ENCODE peak calls at places on chromosomes 1 and 21, in eight cellular contexts. One of them, this sample, is unnamed.

GRCh38 chr1:17125756-17126237 is 6.5 kb upstream of the PADI2 start:
- DNase-seq in amniotic stem cell: peak; percentile 64
- DNase-seq in right cardiac atrium: peak; percentile 95
- DNase-seq in GF-D8: peak; percentile 43
- DNase-seq in HEK293T: peak; percentile 90
- DNase-seq in erythroblast: peak; percentile 71
- DNase-seq in ELR: peak; percentile 83
- DNase-seq in stimulated activated CD8-positive, alpha-beta memory T cell treated with anti-CD3 and anti-CD28 coated beads, Interleukin-12 subunit alpha, Interleukin-12 subunit beta, amount 100 ng/mL, for 1 hour: peak; percentile 69
- DNase-seq in this sample: peak; percentile 92

GRCh38 chr1:22641906-22642636 is 1.4 kb upstream of the C1QC start:
- DNase-seq in amniotic stem cell: peak; percentile 44
- DNase-seq in right cardiac atrium: peak; percentile 95
- DNase-seq in GF-D8: no peak
- DNase-seq in HEK293T: peak; percentile 87
- DNase-seq in erythroblast: peak; percentile 55
- DNase-seq in ELR: peak; percentile 68
- DNase-seq in stimulated activated CD8-positive, alpha-beta memory T cell treated with anti-CD3 and anti-CD28 coated beads, Interleukin-12 subunit alpha, Interleukin-12 subunit beta, amount 100 ng/mL, for 1 hour: peak; percentile 53
- DNase-seq in this sample: peak; percentile 94

GRCh38 chr1:32763221-32763620 is 53.9 kb downstream of the YARS1 start:
- DNase-seq in amniotic stem cell: no peak
- DNase-seq in right cardiac atrium: no peak
- DNase-seq in GF-D8: no peak
- DNase-seq in HEK293T: no peak
- DNase-seq in erythroblast: no peak
- DNase-seq in ELR: no peak
- DNase-seq in stimulated activated CD8-positive, alpha-beta memory T cell treated with anti-CD3 and anti-CD28 coated beads, Interleukin-12 subunit alpha, Interleukin-12 subunit beta, amount 100 ng/mL, for 1 hour: no peak
- DNase-seq in this sample: no peak

GRCh38 chr1:94832446-94832845 is 12.3 kb downstream of the SLC44A3 start:
- DNase-seq in amniotic stem cell: no peak
- DNase-seq in right cardiac atrium: no peak
- DNase-seq in GF-D8: no peak
- DNase-seq in HEK293T: no peak
- DNase-seq in erythroblast: no peak
- DNase-seq in ELR: peak; percentile 12
- DNase-seq in stimulated activated CD8-positive, alpha-beta memory T cell treated with anti-CD3 and anti-CD28 coated beads, Interleukin-12 subunit alpha, Interleukin-12 subunit beta, amount 100 ng/mL, for 1 hour: no peak
- DNase-seq in this sample: no peak

GRCh38 chr1:110756506-110756905 is 81.8 kb upstream of the KCNA3 start:
- DNase-seq in amniotic stem cell: no peak
- DNase-seq in right cardiac atrium: peak; percentile 71
- DNase-seq in GF-D8: no peak
- DNase-seq in HEK293T: no peak
- DNase-seq in erythroblast: no peak
- DNase-seq in ELR: no peak
- DNase-seq in stimulated activated CD8-positive, alpha-beta memory T cell treated with anti-CD3 and anti-CD28 coated beads, Interleukin-12 subunit alpha, Interleukin-12 subunit beta, amount 100 ng/mL, for 1 hour: no peak
- DNase-seq in this sample: no peak

GRCh38 chr1:54462597-54463258 is 56.5 kb upstream of the SSBP3 start:
- DNase-seq in amniotic stem cell: no peak
- DNase-seq in right cardiac atrium: no peak
- DNase-seq in GF-D8: no peak
- DNase-seq in HEK293T: no peak
- DNase-seq in erythroblast: no peak
- DNase-seq in ELR: no peak
- DNase-seq in stimulated activated CD8-positive, alpha-beta memory T cell treated with anti-CD3 and anti-CD28 coated beads, Interleukin-12 subunit alpha, Interleukin-12 subunit beta, amount 100 ng/mL, for 1 hour: no peak
- DNase-seq in this sample: no peak

GRCh38 chr1:43822040-43822439 is 111.6 kb upstream of the ARTN start:
- DNase-seq in amniotic stem cell: peak; percentile 74
- DNase-seq in right cardiac atrium: no peak
- DNase-seq in GF-D8: no peak
- DNase-seq in HEK293T: no peak
- DNase-seq in erythroblast: no peak
- DNase-seq in ELR: peak; percentile 99
- DNase-seq in stimulated activated CD8-positive, alpha-beta memory T cell treated with anti-CD3 and anti-CD28 coated beads, Interleukin-12 subunit alpha, Interleukin-12 subunit beta, amount 100 ng/mL, for 1 hour: no peak
- DNase-seq in this sample: no peak

GRCh38 chr1:239765163-239765562 is 326.5 kb upstream of the FMN2 start:
- DNase-seq in amniotic stem cell: no peak
- DNase-seq in right cardiac atrium: no peak
- DNase-seq in GF-D8: no peak
- DNase-seq in HEK293T: peak; percentile 38
- DNase-seq in erythroblast: no peak
- DNase-seq in ELR: peak; percentile 35
- DNase-seq in stimulated activated CD8-positive, alpha-beta memory T cell treated with anti-CD3 and anti-CD28 coated beads, Interleukin-12 subunit alpha, Interleukin-12 subunit beta, amount 100 ng/mL, for 1 hour: no peak
- DNase-seq in this sample: peak; percentile 29

GRCh38 chr1:173043253-173043652 is 7.5 kb downstream of the TNFSF18 start:
- DNase-seq in amniotic stem cell: peak; percentile 19
- DNase-seq in right cardiac atrium: no peak
- DNase-seq in GF-D8: no peak
- DNase-seq in HEK293T: no peak
- DNase-seq in erythroblast: no peak
- DNase-seq in ELR: peak; percentile 73
- DNase-seq in stimulated activated CD8-positive, alpha-beta memory T cell treated with anti-CD3 and anti-CD28 coated beads, Interleukin-12 subunit alpha, Interleukin-12 subunit beta, amount 100 ng/mL, for 1 hour: no peak
- DNase-seq in this sample: no peak

GRCh38 chr1:153536618-153537375 is 1.0 kb upstream of the S100A6 start:
- DNase-seq in amniotic stem cell: no peak
- DNase-seq in right cardiac atrium: peak; percentile 63
- DNase-seq in GF-D8: no peak
- DNase-seq in HEK293T: no peak
- DNase-seq in erythroblast: no peak
- DNase-seq in ELR: no peak
- DNase-seq in stimulated activated CD8-positive, alpha-beta memory T cell treated with anti-CD3 and anti-CD28 coated beads, Interleukin-12 subunit alpha, Interleukin-12 subunit beta, amount 100 ng/mL, for 1 hour: no peak
- DNase-seq in this sample: no peak

GRCh38 chr1:226738995-226739695 is at the start of gene ITPKB:
- DNase-seq in amniotic stem cell: no peak
- DNase-seq in right cardiac atrium: peak; percentile 67
- DNase-seq in GF-D8: peak; percentile 93
- DNase-seq in HEK293T: peak; percentile 59
- DNase-seq in erythroblast: peak; percentile 62
- DNase-seq in ELR: peak; percentile 60
- DNase-seq in stimulated activated CD8-positive, alpha-beta memory T cell treated with anti-CD3 and anti-CD28 coated beads, Interleukin-12 subunit alpha, Interleukin-12 subunit beta, amount 100 ng/mL, for 1 hour: peak; percentile 49
- DNase-seq in this sample: peak; percentile 58

GRCh38 chr1:66996018-66996682 is 57.8 kb downstream of the SLC35D1 start:
- DNase-seq in amniotic stem cell: peak; percentile 60
- DNase-seq in right cardiac atrium: peak; percentile 63
- DNase-seq in GF-D8: peak; percentile 64
- DNase-seq in HEK293T: peak; percentile 70
- DNase-seq in erythroblast: peak; percentile 84
- DNase-seq in ELR: peak; percentile 74
- DNase-seq in stimulated activated CD8-positive, alpha-beta memory T cell treated with anti-CD3 and anti-CD28 coated beads, Interleukin-12 subunit alpha, Interleukin-12 subunit beta, amount 100 ng/mL, for 1 hour: peak; percentile 28
- DNase-seq in this sample: peak; percentile 47

GRCh38 chr21:46189213-46189958 is 5.1 kb upstream of the SPATC1L start:
- DNase-seq in amniotic stem cell: no peak
- DNase-seq in right cardiac atrium: no peak
- DNase-seq in GF-D8: no peak
- DNase-seq in HEK293T: no peak
- DNase-seq in erythroblast: no peak
- DNase-seq in ELR: peak; percentile 59
- DNase-seq in stimulated activated CD8-positive, alpha-beta memory T cell treated with anti-CD3 and anti-CD28 coated beads, Interleukin-12 subunit alpha, Interleukin-12 subunit beta, amount 100 ng/mL, for 1 hour: no peak
- DNase-seq in this sample: peak; percentile 2

GRCh38 chr1:37274491-37274890 is 199.9 kb upstream of the ZC3H12A start:
- DNase-seq in amniotic stem cell: no peak
- DNase-seq in right cardiac atrium: no peak
- DNase-seq in GF-D8: no peak
- DNase-seq in HEK293T: no peak
- DNase-seq in erythroblast: no peak
- DNase-seq in ELR: no peak
- DNase-seq in stimulated activated CD8-positive, alpha-beta memory T cell treated with anti-CD3 and anti-CD28 coated beads, Interleukin-12 subunit alpha, Interleukin-12 subunit beta, amount 100 ng/mL, for 1 hour: no peak
- DNase-seq in this sample: no peak

GRCh38 chr1:17798799-17799382 is 43.8 kb downstream of the ACTL8 start:
- DNase-seq in amniotic stem cell: no peak
- DNase-seq in right cardiac atrium: no peak
- DNase-seq in GF-D8: no peak
- DNase-seq in HEK293T: no peak
- DNase-seq in erythroblast: no peak
- DNase-seq in ELR: no peak
- DNase-seq in stimulated activated CD8-positive, alpha-beta memory T cell treated with anti-CD3 and anti-CD28 coated beads, Interleukin-12 subunit alpha, Interleukin-12 subunit beta, amount 100 ng/mL, for 1 hour: no peak
- DNase-seq in this sample: no peak

GRCh38 chr1:246492611-246493245 is 14.4 kb downstream of the SMYD3 start:
- DNase-seq in amniotic stem cell: peak; percentile 69
- DNase-seq in right cardiac atrium: peak; percentile 84
- DNase-seq in GF-D8: no peak
- DNase-seq in HEK293T: peak; percentile 51
- DNase-seq in erythroblast: peak; percentile 59
- DNase-seq in ELR: peak; percentile 78
- DNase-seq in stimulated activated CD8-positive, alpha-beta memory T cell treated with anti-CD3 and anti-CD28 coated beads, Interleukin-12 subunit alpha, Interleukin-12 subunit beta, amount 100 ng/mL, for 1 hour: peak; percentile 18
- DNase-seq in this sample: peak; percentile 77

GRCh38 chr1:1291611-1292441 is 11.6 kb downstream of the SCNN1D start:
- DNase-seq in amniotic stem cell: no peak
- DNase-seq in right cardiac atrium: peak; percentile 89
- DNase-seq in GF-D8: no peak
- DNase-seq in HEK293T: peak; percentile 75
- DNase-seq in erythroblast: peak; percentile 73
- DNase-seq in ELR: peak; percentile 59
- DNase-seq in stimulated activated CD8-positive, alpha-beta memory T cell treated with anti-CD3 and anti-CD28 coated beads, Interleukin-12 subunit alpha, Interleukin-12 subunit beta, amount 100 ng/mL, for 1 hour: peak; percentile 33
- DNase-seq in this sample: peak; percentile 85

GRCh38 chr1:83626603-83627002 is 372.3 kb downstream of the TTLL7 start:
- DNase-seq in amniotic stem cell: no peak
- DNase-seq in right cardiac atrium: no peak
- DNase-seq in GF-D8: no peak
- DNase-seq in HEK293T: no peak
- DNase-seq in erythroblast: no peak
- DNase-seq in ELR: no peak
- DNase-seq in stimulated activated CD8-positive, alpha-beta memory T cell treated with anti-CD3 and anti-CD28 coated beads, Interleukin-12 subunit alpha, Interleukin-12 subunit beta, amount 100 ng/mL, for 1 hour: no peak
- DNase-seq in this sample: no peak

GRCh38 chr1:51627672-51628071 is 10.8 kb downstream of the OSBPL9 start:
- DNase-seq in amniotic stem cell: peak; percentile 5
- DNase-seq in right cardiac atrium: no peak
- DNase-seq in GF-D8: peak; percentile 26
- DNase-seq in HEK293T: peak; percentile 30
- DNase-seq in erythroblast: peak; percentile 48
- DNase-seq in ELR: peak; percentile 68
- DNase-seq in stimulated activated CD8-positive, alpha-beta memory T cell treated with anti-CD3 and anti-CD28 coated beads, Interleukin-12 subunit alpha, Interleukin-12 subunit beta, amount 100 ng/mL, for 1 hour: no peak
- DNase-seq in this sample: peak; percentile 30

GRCh38 chr1:12446593-12446992 is 171.4 kb downstream of the DHRS3 start:
- DNase-seq in amniotic stem cell: no peak
- DNase-seq in right cardiac atrium: no peak
- DNase-seq in GF-D8: no peak
- DNase-seq in HEK293T: no peak
- DNase-seq in erythroblast: no peak
- DNase-seq in ELR: no peak
- DNase-seq in stimulated activated CD8-positive, alpha-beta memory T cell treated with anti-CD3 and anti-CD28 coated beads, Interleukin-12 subunit alpha, Interleukin-12 subunit beta, amount 100 ng/mL, for 1 hour: no peak
- DNase-seq in this sample: no peak

GRCh38 chr21:39972976-39973375 is 105.7 kb downstream of the PCP4 start:
- DNase-seq in amniotic stem cell: no peak
- DNase-seq in right cardiac atrium: no peak
- DNase-seq in GF-D8: no peak
- DNase-seq in HEK293T: no peak
- DNase-seq in erythroblast: no peak
- DNase-seq in ELR: no peak
- DNase-seq in stimulated activated CD8-positive, alpha-beta memory T cell treated with anti-CD3 and anti-CD28 coated beads, Interleukin-12 subunit alpha, Interleukin-12 subunit beta, amount 100 ng/mL, for 1 hour: no peak
- DNase-seq in this sample: no peak

GRCh38 chr1:224317383-224318045 is 12.5 kb downstream of the NVL start:
- DNase-seq in amniotic stem cell: no peak
- DNase-seq in right cardiac atrium: no peak
- DNase-seq in GF-D8: no peak
- DNase-seq in HEK293T: peak; percentile 15
- DNase-seq in erythroblast: no peak
- DNase-seq in ELR: no peak
- DNase-seq in stimulated activated CD8-positive, alpha-beta memory T cell treated with anti-CD3 and anti-CD28 coated beads, Interleukin-12 subunit alpha, Interleukin-12 subunit beta, amount 100 ng/mL, for 1 hour: no peak
- DNase-seq in this sample: no peak

GRCh38 chr1:109243860-109244552 is 5.3 kb upstream of the CELSR2 start:
- DNase-seq in amniotic stem cell: no peak
- DNase-seq in right cardiac atrium: no peak
- DNase-seq in GF-D8: no peak
- DNase-seq in HEK293T: no peak
- DNase-seq in erythroblast: no peak
- DNase-seq in ELR: no peak
- DNase-seq in stimulated activated CD8-positive, alpha-beta memory T cell treated with anti-CD3 and anti-CD28 coated beads, Interleukin-12 subunit alpha, Interleukin-12 subunit beta, amount 100 ng/mL, for 1 hour: no peak
- DNase-seq in this sample: no peak

GRCh38 chr21:39715804-39716397 is 29.1 kb upstream of the IGSF5 start:
- DNase-seq in amniotic stem cell: peak; percentile 6
- DNase-seq in right cardiac atrium: peak; percentile 67
- DNase-seq in GF-D8: peak; percentile 6
- DNase-seq in HEK293T: peak; percentile 48
- DNase-seq in erythroblast: peak; percentile 27
- DNase-seq in ELR: peak; percentile 55
- DNase-seq in stimulated activated CD8-positive, alpha-beta memory T cell treated with anti-CD3 and anti-CD28 coated beads, Interleukin-12 subunit alpha, Interleukin-12 subunit beta, amount 100 ng/mL, for 1 hour: peak; percentile 2
- DNase-seq in this sample: peak; percentile 54

GRCh38 chr1:68293609-68294353 is 61.5 kb upstream of the WLS start:
- DNase-seq in amniotic stem cell: peak; percentile 63
- DNase-seq in right cardiac atrium: peak; percentile 51
- DNase-seq in GF-D8: no peak
- DNase-seq in HEK293T: peak; percentile 57
- DNase-seq in erythroblast: no peak
- DNase-seq in ELR: no peak
- DNase-seq in stimulated activated CD8-positive, alpha-beta memory T cell treated with anti-CD3 and anti-CD28 coated beads, Interleukin-12 subunit alpha, Interleukin-12 subunit beta, amount 100 ng/mL, for 1 hour: no peak
- DNase-seq in this sample: peak; percentile 81

GRCh38 chr1:46616277-46617107 is at the start of gene MOB3C:
- DNase-seq in amniotic stem cell: peak; percentile 54
- DNase-seq in right cardiac atrium: peak; percentile 96
- DNase-seq in GF-D8: no peak
- DNase-seq in HEK293T: peak; percentile 33
- DNase-seq in erythroblast: peak; percentile 65
- DNase-seq in ELR: peak; percentile 80
- DNase-seq in stimulated activated CD8-positive, alpha-beta memory T cell treated with anti-CD3 and anti-CD28 coated beads, Interleukin-12 subunit alpha, Interleukin-12 subunit beta, amount 100 ng/mL, for 1 hour: peak; percentile 59
- DNase-seq in this sample: peak; percentile 79

This sample was measured in iPS-NIHi11.